ENCODE peak calls at places on chromosomes 5 and 9, in four cellular contexts. L, J, C and N are unnamed samples. For H3K4me1, the result is how much of the 10 kb centered on the place peaks cover.

GRCh38 chr5:10307206-10308148 is at the start of gene CMBL:
- DNase-seq in C (peak), L (peak), J (peak), N (peak)

GRCh38 chr9:86512929-86513328 is 158.7 kb upstream of the TUT7 start:
- DNase-seq in L (no peak), J (no peak), C (no peak), N (no peak)

GRCh38 chr9:81724242-81724889 is 35.0 kb upstream of the TLE1 start:
- DNase-seq in J (no peak), C (no peak), L (peak), N (no peak)

GRCh38 chr9:14347408-14348224 is 33.7 kb upstream of the NFIB start:
- DNase-seq in C (peak), J (peak), L (peak), N (peak)

GRCh38 chr5:72441861-72442540 is 65.2 kb downstream of the ZNF366 start:
- DNase-seq in L (peak), C (peak), J (no peak), N (no peak)

GRCh38 chr5:129852747-129853352 is 51.4 kb upstream of the CHSY3 start:
- DNase-seq in J (peak), L (peak), C (peak), N (peak)

GRCh38 chr5:10297646-10298204 is 10.0 kb downstream of the CMBL start:
- DNase-seq in C (no peak), L (no peak), J (no peak), N (no peak)

GRCh38 chr5:120405291-120405864 is 58.7 kb upstream of the PRR16 start:
- DNase-seq in L (peak), J (no peak), C (no peak), N (no peak)

GRCh38 chr5:137090151-137090550 is 409.0 kb downstream of the SPOCK1 start:
- DNase-seq in C (no peak), J (no peak), L (peak), N (no peak)

GRCh38 chr5:123810253-123810652 is 298.3 kb downstream of the CSNK1G3 start:
- DNase-seq in J (peak), C (peak), L (no peak), N (no peak)

GRCh38 chr5:146667633-146668032 is 151.6 kb upstream of the GPR151 start:
- DNase-seq in L (peak), J (no peak), C (no peak), N (no peak)

GRCh38 chr9:91023741-91024140 is 222.1 kb downstream of the SYK start:
- DNase-seq in L (no peak), J (no peak), C (no peak), N (no peak)

GRCh38 chr5:126103872-126104271 is 319.3 kb upstream of the GRAMD2B start:
- DNase-seq in J (no peak), C (no peak), L (no peak), N (no peak)

GRCh38 chr5:126106032-126106431 is 317.2 kb upstream of the GRAMD2B start:
- DNase-seq in L (peak), C (no peak), J (no peak), N (no peak)

GRCh38 chr5:126104341-126104740 is 318.9 kb upstream of the GRAMD2B start:
- DNase-seq in L (no peak), J (no peak), C (no peak), N (no peak)

GRCh38 chr5:126103050-126103449 is 320.2 kb upstream of the GRAMD2B start:
- DNase-seq in C (no peak), L (no peak), J (no peak), N (no peak)

GRCh38 chr5:126104951-126105350 is 318.3 kb upstream of the GRAMD2B start:
- DNase-seq in L (no peak), C (no peak), J (no peak), N (no peak)
- H3K4me1 ChIP-seq in L (under half), C (under half), J (under half), N (under half)

DNA sequence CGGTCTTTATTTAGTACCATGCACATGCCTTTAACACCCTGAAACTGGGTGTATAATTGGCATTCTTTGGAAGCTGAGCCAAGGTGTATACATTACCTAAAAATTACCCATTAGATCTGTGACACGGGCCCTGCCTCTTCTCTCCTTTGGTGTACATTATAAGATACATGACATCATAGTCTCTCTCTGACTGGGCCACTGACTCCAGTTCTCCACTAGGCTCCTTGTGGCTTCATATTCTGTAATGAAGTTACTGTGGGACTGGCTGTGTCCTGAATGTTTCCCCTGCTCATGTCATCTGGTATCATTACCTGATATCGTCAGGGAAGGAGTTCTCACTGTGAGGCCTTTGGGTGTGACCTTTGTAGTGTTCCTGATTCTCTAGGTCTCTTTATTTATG is 65.5 kb downstream of the NREP start:
- DNase-seq in J (no peak), L (no peak), C (no peak), N (no peak)
- TF ChIP-seq POLR2A in J (no peak), L (no peak), C (no peak), N (no peak)

GRCh38 chr9:126671381-126671831 is 57.7 kb downstream of the LMX1B start:
- DNase-seq in L (no peak), J (no peak), C (no peak), N (no peak)

GRCh38 chr9:126672634-126673284 is 59.0 kb downstream of the LMX1B start:
- DNase-seq in C (no peak), J (no peak), L (no peak), N (no peak)

GRCh38 chr9:126673689-126674364 is 60.1 kb downstream of the LMX1B start:
- DNase-seq in C (peak), J (no peak), L (no peak), N (no peak)

GRCh38 chr9:126670270-126670669 is 56.5 kb downstream of the LMX1B start:
- DNase-seq in C (no peak), L (no peak), J (no peak), N (no peak)

GRCh38 chr9:126671983-126672382 is 58.3 kb downstream of the LMX1B start:
- DNase-seq in C (no peak), L (no peak), J (no peak), N (no peak)
- H3K4me1 ChIP-seq in C (under half), L (under half), J (under half), N (under half)

GRCh38 chr5:151595411-151595826 is 4.3 kb upstream of the FAT2 start:
- DNase-seq in L (no peak), C (no peak), J (no peak), N (no peak)

GRCh38 chr5:151587796-151588606 is 3.1 kb downstream of the FAT2 start:
- DNase-seq in J (no peak), L (no peak), C (no peak), N (no peak)

GRCh38 chr5:151592855-151593408 is 1.8 kb upstream of the FAT2 start:
- DNase-seq in C (no peak), L (no peak), J (peak), N (no peak)

GRCh38 chr5:151589878-151590570 is 1.1 kb downstream of the FAT2 start:
- DNase-seq in J (no peak), C (no peak), L (no peak), N (no peak)

GRCh38 chr5:151591144-151591819 is at the start of gene FAT2:
- DNase-seq in J (no peak), L (no peak), C (no peak), N (no peak)
- TF ChIP-seq POLR2A in J (no peak), L (no peak), C (no peak), N (no peak)

GRCh38 chr9:113578279-113578865 is 114.8 kb downstream of the RGS3 start:
- DNase-seq in C (no peak), J (no peak), L (no peak), N (no peak)

GRCh38 chr9:113579270-113580040 is 115.9 kb downstream of the RGS3 start:
- DNase-seq in J (peak), C (no peak), L (no peak), N (peak)

GRCh38 chr9:113577525-113578261 is 114.2 kb downstream of the RGS3 start:
- DNase-seq in L (peak), J (no peak), C (no peak), N (peak)

GRCh38 chr9:113580041-113580953 is 116.8 kb downstream of the RGS3 start:
- DNase-seq in L (peak), J (peak), C (no peak), N (peak)

GRCh38 chr9:113578877-113579269 is 115.3 kb downstream of the RGS3 start:
- DNase-seq in L (peak), J (peak), C (peak), N (peak)
- H3K4me1 ChIP-seq in L (under half), J (half or more), C (under half), N (half or more)

GRCh38 chr5:50730336-50730735 is 63.9 kb downstream of the PARP8 start:
- DNase-seq in J (no peak), L (no peak), C (no peak), N (no peak)
- TF ChIP-seq POLR2A in J (no peak), L (no peak), C (no peak), N (no peak)

GRCh38 chr5:52710310-52710971 is 77.3 kb upstream of the ITGA1 start:
- DNase-seq in L (no peak), J (no peak), C (no peak), N (no peak)
- H3K4me1 ChIP-seq in L (under half), J (under half), C (under half), N (under half)

DNA sequence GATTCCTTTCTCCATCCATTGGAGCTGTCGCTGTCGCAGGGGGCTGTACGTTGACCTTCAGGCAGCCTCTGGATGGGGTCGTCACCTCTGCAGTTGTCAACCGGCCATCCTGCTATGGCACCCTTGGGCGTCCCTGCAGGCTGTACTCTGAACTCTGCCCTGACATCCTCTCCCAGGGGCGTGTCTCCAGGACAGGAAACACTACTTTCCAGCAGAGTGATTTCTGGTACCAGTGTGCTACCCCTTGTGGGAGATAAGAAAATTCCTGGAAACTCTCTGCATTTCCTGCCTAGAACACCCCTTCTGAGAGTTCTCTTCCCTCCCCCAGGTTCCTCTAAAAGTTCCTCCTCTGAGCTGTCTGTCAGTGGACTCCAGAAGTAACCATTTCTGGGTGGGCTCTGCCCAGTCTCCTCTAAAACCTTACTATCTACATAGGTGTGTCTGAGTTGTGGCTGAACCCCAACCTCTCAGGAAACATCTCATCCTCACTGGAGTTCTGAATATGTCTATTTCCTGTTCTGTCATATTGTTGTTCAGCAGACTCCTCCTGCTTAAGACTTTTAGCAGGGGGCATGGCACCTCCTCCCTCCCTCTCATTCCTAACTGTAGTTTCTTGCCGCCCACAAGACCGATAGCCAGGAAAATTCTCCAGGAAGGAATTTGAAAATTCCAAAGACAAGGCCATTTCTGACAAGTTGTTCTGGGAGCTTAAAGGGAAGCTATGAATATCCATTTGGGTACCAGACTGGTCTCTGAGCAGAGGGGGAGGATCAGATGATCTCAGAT is 145.3 kb upstream of the RASEF start:
- DNase-seq in C (no peak), L (peak), J (no peak), N (peak)
- TF ChIP-seq POLR2A in C (no peak), L (no peak), J (no peak), N (no peak)

GRCh38 chr5:172149073-172149472 is 39.0 kb downstream of the STK10 start:
- DNase-seq in J (no peak), L (no peak), C (no peak), N (no peak)

GRCh38 chr5:172153695-172154094 is 34.3 kb downstream of the STK10 start:
- DNase-seq in C (no peak), J (no peak), L (no peak), N (no peak)

GRCh38 chr5:172148381-172148780 is 39.6 kb downstream of the STK10 start:
- DNase-seq in L (no peak), J (no peak), C (no peak), N (peak)

GRCh38 chr5:172150514-172151425 is 37.3 kb downstream of the STK10 start:
- DNase-seq in C (no peak), L (no peak), J (peak), N (peak)

GRCh38 chr5:172151661-172152210 is 36.3 kb downstream of the STK10 start:
- DNase-seq in L (no peak), J (no peak), C (no peak), N (no peak)
- H3K4me1 ChIP-seq in L (under half), J (under half), C (under half), N (under half)